ENCODE peak calls at places on chromosomes 3 and 15, in nine cellular contexts. B, D, V, O, U, A, L, K and T are unnamed samples.

GRCh38 chr15:96338772-96339661 is 8.5 kb downstream of the NR2F2 start:
- DNase-seq in B (no peak), D (peak), V (no peak), O (no peak), U (no peak), A (no peak), L (no peak), K (peak), T (no peak)

GRCh38 chr15:58398053-58398452 is 33.7 kb upstream of the LIPC start:
- DNase-seq in B (no peak), D (no peak), V (no peak), O (no peak), U (no peak), A (no peak), L (no peak), K (no peak), T (no peak)

GRCh38 chr15:90343391-90343790 is 8.7 kb upstream of the ZNF774 start:
- DNase-seq in B (no peak), D (peak), V (no peak), O (no peak), U (no peak), A (no peak), L (no peak), K (peak), T (no peak)

GRCh38 chr3:166527325-166527724 is 690.1 kb upstream of the BCHE start:
- DNase-seq in B (no peak), D (no peak), V (no peak), O (no peak), U (no peak), A (no peak), L (no peak), K (peak), T (no peak)

GRCh38 chr3:66588340-66588847 is 87.6 kb upstream of the LRIG1 start:
- DNase-seq in B (no peak), D (peak), V (no peak), O (peak), U (no peak), A (no peak), L (no peak), K (no peak), T (no peak)

GRCh38 chr3:65483475-65483874 is 555.2 kb downstream of the MAGI1 start:
- DNase-seq in B (peak), D (peak), V (peak), O (no peak), U (no peak), A (peak), L (no peak), K (peak), T (no peak)

GRCh38 chr15:23687143-23687470 is at the start of gene NDN:
- DNase-seq in B (no peak), D (peak), V (peak), O (no peak), U (peak), A (peak), L (no peak), K (peak), T (no peak)

GRCh38 chr15:85404922-85405293 is 24.5 kb downstream of the AKAP13 start:
- DNase-seq in B (no peak), D (peak), V (no peak), O (no peak), U (no peak), A (no peak), L (no peak), K (peak), T (no peak)

GRCh38 chr3:48068886-48069285 is 52.7 kb upstream of the MAP4 start:
- DNase-seq in B (no peak), D (peak), V (no peak), O (no peak), U (no peak), A (no peak), L (no peak), K (no peak), T (no peak)

GRCh38 chr3:133964547-133964946 is 65.2 kb downstream of the SLCO2A1 start:
- DNase-seq in B (no peak), D (no peak), V (no peak), O (no peak), U (no peak), A (no peak), L (no peak), K (no peak), T (no peak)

GRCh38 chr15:61227269-61228024 is 1.7 kb downstream of the RORA start:
- DNase-seq in B (no peak), D (peak), V (no peak), O (no peak), U (peak), A (no peak), L (no peak), K (peak), T (no peak)

GRCh38 chr3:13571264-13571663 is 22.3 kb downstream of the FBLN2 start:
- DNase-seq in B (no peak), D (no peak), V (no peak), O (no peak), U (peak), A (no peak), L (no peak), K (no peak), T (no peak)

GRCh38 chr3:171772427-171773056 is 37.7 kb downstream of the PLD1 start:
- DNase-seq in B (no peak), D (peak), V (no peak), O (no peak), U (no peak), A (peak), L (no peak), K (peak), T (no peak)

GRCh38 chr15:34999906-35000305 is 11.8 kb upstream of the ZNF770 start:
- DNase-seq in B (no peak), D (no peak), V (no peak), O (no peak), U (no peak), A (no peak), L (no peak), K (no peak), T (no peak)

GRCh38 chr15:81182031-81182745 is 14.5 kb upstream of the IL16 start:
- DNase-seq in B (no peak), D (peak), V (no peak), O (no peak), U (peak), A (no peak), L (no peak), K (no peak), T (no peak)

GRCh38 chr15:63050737-63051700 is 8.5 kb downstream of the TPM1 start:
- DNase-seq in B (no peak), D (peak), V (no peak), O (peak), U (no peak), A (no peak), L (no peak), K (peak), T (no peak)

GRCh38 chr3:131630117-131630516 is 127.3 kb upstream of the MRPL3 start:
- DNase-seq in B (no peak), D (no peak), V (no peak), O (no peak), U (no peak), A (no peak), L (no peak), K (peak), T (no peak)

GRCh38 chr15:71152542-71152941 is 37.3 kb downstream of the THSD4 start:
- DNase-seq in B (no peak), D (peak), V (no peak), O (no peak), U (no peak), A (no peak), L (no peak), K (no peak), T (no peak)

GRCh38 chr3:113263020-113263419 is 51.7 kb downstream of the BOC start:
- DNase-seq in B (no peak), D (no peak), V (no peak), O (no peak), U (no peak), A (no peak), L (no peak), K (no peak), T (no peak)

GRCh38 chr15:40793216-40793989 is 13.5 kb upstream of the ZFYVE19 start:
- DNase-seq in B (no peak), D (peak), V (no peak), O (peak), U (no peak), A (peak), L (peak), K (peak), T (peak)

GRCh38 chr3:11655188-11655928 is 11.6 kb upstream of the VGLL4 start:
- DNase-seq in B (no peak), D (peak), V (no peak), O (no peak), U (no peak), A (no peak), L (no peak), K (peak), T (no peak)

GRCh38 chr15:89356634-89357298 is 22.1 kb upstream of the POLG start:
- DNase-seq in B (no peak), D (peak), V (no peak), O (no peak), U (no peak), A (no peak), L (no peak), K (no peak), T (no peak)

GRCh38 chr3:79957066-79957465 is 189.3 kb upstream of the ROBO1 start:
- DNase-seq in B (no peak), D (no peak), V (no peak), O (no peak), U (no peak), A (no peak), L (no peak), K (no peak), T (no peak)

GRCh38 chr3:15361494-15362214 is 29.3 kb upstream of the SH3BP5 start:
- DNase-seq in B (no peak), D (peak), V (no peak), O (no peak), U (no peak), A (no peak), L (peak), K (no peak), T (no peak)

GRCh38 chr3:126503701-126504100 is 13.9 kb downstream of the UROC1 start:
- DNase-seq in B (no peak), D (no peak), V (no peak), O (no peak), U (peak), A (no peak), L (no peak), K (no peak), T (no peak)

GRCh38 chr15:79370716-79371115 is 59.8 kb downstream of the TMED3 start:
- DNase-seq in B (no peak), D (no peak), V (no peak), O (no peak), U (no peak), A (no peak), L (peak), K (peak), T (no peak)

DNA sequence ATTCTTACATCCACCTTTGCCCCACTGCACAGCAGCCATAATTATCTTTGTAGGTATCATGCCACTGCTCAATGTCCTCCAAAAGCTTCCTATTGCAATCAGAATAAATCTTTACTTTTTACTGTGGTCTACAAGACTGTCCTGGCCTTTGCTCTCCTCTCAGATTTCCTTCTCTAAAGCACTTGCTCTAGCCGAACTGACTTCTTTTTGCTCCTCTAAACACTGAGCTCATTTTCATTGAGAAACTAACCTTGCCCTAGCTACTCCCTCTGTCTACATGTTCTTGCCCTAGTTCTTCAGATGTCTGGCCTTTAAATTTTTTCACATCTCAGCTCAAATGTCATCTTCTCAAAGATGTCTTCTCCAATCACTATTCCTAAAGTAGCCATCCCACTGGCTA is 342.8 kb downstream of the TBC1D5 start:
- DNase-seq in B (no peak), D (no peak), V (no peak), O (no peak), U (no peak), A (no peak), L (no peak), K (no peak), T (no peak)
- TF ChIP-seq CTCF in B (no peak), D (no peak), V (no peak), O (no peak), U (no peak), A (no peak), L (no peak), K (no peak), T (no peak)

GRCh38 chr3:58019343-58019742 is 11.1 kb downstream of the FLNB start:
- DNase-seq in B (no peak), D (no peak), V (no peak), O (no peak), U (no peak), A (no peak), L (no peak), K (no peak), T (no peak)
- TF ChIP-seq CTCF in B (no peak), D (no peak), V (no peak), O (no peak), U (no peak), A (no peak), L (no peak), K (no peak), T (no peak)

GRCh38 chr15:64092075-64092820 is 1.4 kb downstream of the CIAO2A start:
- DNase-seq in B (no peak), D (no peak), V (no peak), O (no peak), U (no peak), A (no peak), L (no peak), K (no peak), T (no peak)
- TF ChIP-seq CTCF in B (no peak), D (no peak), V (no peak), O (no peak), U (no peak), A (no peak), L (no peak), K (no peak), T (no peak)

GRCh38 chr3:22091329-22091728 is 340.3 kb upstream of the ZNF385D start:
- DNase-seq in B (no peak), D (no peak), V (no peak), O (no peak), U (no peak), A (no peak), L (no peak), K (no peak), T (no peak)

GRCh38 chr3:22089284-22089683 is 338.3 kb upstream of the ZNF385D start:
- DNase-seq in B (no peak), D (peak), V (no peak), O (no peak), U (no peak), A (no peak), L (no peak), K (peak), T (no peak)
- TF ChIP-seq CTCF in B (no peak), D (peak), V (peak), O (peak), U (no peak), A (no peak), L (peak), K (peak), T (peak)

DNA sequence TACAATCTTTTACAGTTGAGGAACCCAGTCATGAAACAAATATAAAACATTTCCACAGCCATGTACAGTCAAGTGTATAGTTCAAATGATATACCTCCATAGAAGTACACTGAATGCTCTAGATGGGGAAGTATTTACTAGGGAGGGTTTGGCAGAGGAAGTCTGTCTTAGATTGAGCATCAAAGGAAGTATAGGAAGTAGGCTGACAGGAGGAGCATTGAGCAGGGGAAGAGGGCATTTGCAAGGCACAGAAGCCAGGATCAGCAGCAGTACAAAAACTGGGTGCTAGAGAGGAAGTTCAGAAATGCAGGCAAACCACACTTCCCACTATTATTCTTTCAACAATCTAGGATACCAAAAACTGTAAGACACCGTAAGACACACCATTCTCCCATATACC is 122.6 kb downstream of the ANO10 start:
- DNase-seq in B (no peak), D (no peak), V (no peak), O (no peak), U (no peak), A (no peak), L (no peak), K (no peak), T (no peak)
- TF ChIP-seq CTCF in B (no peak), D (no peak), V (no peak), O (no peak), U (no peak), A (no peak), L (no peak), K (no peak), T (no peak)

DNA sequence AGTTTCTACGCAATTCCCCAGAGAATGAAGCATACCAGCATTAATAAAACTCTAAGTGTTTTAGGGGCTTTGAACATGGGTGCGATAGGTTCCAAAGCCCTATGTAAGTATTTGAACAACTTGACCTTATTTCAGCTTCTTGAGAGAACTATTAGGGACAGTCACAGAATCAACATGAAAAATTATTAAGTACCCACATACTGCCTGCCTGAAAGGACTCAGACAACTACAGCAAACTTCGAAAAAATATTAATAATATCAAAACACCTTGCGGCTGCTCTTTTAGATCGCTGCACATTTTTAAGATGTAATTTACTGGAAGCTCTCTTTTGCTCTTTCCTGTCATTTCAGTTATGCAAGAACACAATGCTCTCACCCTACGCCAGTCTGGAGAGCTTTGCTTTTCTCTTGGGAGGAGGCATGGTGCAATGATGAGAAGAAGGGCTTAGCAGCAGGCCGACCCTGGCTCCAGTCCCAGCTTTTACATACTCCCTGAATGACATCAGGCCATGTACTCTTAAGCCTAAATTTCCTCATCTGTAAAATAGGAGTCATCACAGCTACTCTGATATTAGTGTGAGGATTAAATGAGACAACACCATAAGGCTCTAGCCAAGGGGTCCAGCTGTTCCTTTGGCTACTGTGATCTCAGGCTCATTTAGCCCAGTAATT is 640.7 kb downstream of the FHIT start:
- DNase-seq in B (no peak), D (no peak), V (peak), O (peak), U (peak), A (peak), L (no peak), K (peak), T (peak)
- TF ChIP-seq CTCF in B (no peak), D (no peak), V (no peak), O (no peak), U (no peak), A (no peak), L (no peak), K (no peak), T (no peak)

DNA sequence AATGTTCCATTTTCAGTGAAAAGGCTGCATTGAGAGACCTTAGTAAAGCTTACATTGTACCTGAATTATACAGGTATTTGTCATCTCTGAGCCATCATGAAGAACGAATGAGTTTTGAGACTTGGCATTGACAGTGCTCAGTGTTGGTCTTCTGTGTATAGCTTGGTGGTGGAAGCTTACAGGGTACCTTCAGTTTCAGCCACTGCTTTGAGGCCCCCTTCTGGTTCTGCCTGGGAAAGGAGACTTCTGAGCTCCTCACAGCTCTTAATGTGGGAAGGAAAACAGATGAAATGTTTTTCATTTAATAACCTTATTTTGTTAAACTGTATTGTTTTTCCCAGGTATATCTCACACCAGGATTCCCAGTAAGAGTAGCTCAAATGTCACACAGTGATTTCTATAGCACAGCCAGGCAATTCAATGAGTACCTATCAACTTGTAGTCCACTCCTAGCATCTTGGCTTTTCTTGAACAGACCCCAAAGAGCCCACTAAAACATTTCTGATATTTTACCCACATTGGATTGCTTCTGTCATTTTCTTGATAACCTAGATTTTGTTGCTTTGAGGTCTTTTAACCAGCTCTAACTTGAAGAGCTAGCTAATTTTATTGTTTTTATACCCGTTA is 5.6 kb downstream of the SERPINI1 start:
- DNase-seq in B (no peak), D (peak), V (no peak), O (no peak), U (no peak), A (no peak), L (no peak), K (peak), T (no peak)
- TF ChIP-seq CTCF in B (no peak), D (peak), V (peak), O (peak), U (no peak), A (no peak), L (peak), K (peak), T (peak)

GRCh38 chr3:178085817-178086123 is 450.5 kb upstream of the KCNMB2 start:
- DNase-seq in B (no peak), D (no peak), V (no peak), O (no peak), U (no peak), A (no peak), L (no peak), K (no peak), T (no peak)

GRCh38 chr3:178082508-178082907 is 453.7 kb upstream of the KCNMB2 start:
- DNase-seq in B (no peak), D (no peak), V (no peak), O (no peak), U (no peak), A (no peak), L (no peak), K (no peak), T (no peak)

GRCh38 chr3:178084938-178085816 is 451.1 kb upstream of the KCNMB2 start:
- DNase-seq in B (peak), D (peak), V (no peak), O (peak), U (peak), A (peak), L (no peak), K (peak), T (peak)

GRCh38 chr3:178086419-178086818 is 449.8 kb upstream of the KCNMB2 start:
- DNase-seq in B (no peak), D (no peak), V (no peak), O (no peak), U (no peak), A (no peak), L (no peak), K (no peak), T (no peak)

GRCh38 chr3:178083906-178084823 is 452.1 kb upstream of the KCNMB2 start:
- DNase-seq in B (no peak), D (peak), V (no peak), O (no peak), U (no peak), A (no peak), L (no peak), K (peak), T (no peak)
- TF ChIP-seq CTCF in B (no peak), D (peak), V (peak), O (peak), U (no peak), A (peak), L (peak), K (peak), T (peak)

DNA sequence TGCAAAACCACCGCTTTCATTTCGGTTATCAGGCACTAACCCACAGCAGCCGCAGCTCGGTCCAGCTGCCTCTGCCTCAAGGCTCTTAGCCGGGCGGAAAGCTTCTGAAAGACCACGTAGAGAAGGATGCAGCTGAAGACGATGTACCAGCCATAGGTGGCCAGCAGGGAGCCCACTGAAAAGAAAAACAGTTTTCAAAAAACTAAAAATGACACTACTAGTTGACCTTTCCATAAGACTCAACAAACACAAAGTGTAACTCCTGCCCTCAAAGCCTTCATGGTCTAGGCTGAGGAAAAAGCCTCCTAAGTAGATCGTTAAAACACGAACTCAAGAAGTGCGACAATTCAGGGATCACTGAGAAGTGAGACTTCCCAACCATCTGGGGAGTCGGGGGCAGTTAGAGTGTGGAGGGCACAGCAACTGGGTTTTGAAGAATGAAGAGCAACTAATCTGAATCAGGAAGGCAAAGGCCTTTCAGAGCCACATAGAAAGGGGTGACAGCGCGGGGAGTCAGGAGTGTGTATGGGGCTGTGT is 716 bp downstream of the SELENOS start:
- DNase-seq in B (no peak), D (peak), V (no peak), O (no peak), U (no peak), A (no peak), L (no peak), K (peak), T (no peak)
- TF ChIP-seq CTCF in B (peak), D (peak), V (peak), O (peak), U (no peak), A (no peak), L (peak), K (peak), T (peak)